ENCODE peak calls at places on chromosomes 5 and 9, in six cellular contexts. One of them, this sample, is unnamed.

GRCh38 chr9:84671651-84672467 is 2.3 kb downstream of the NTRK2 start:
- DNase-seq in naive thymus-derived CD4-positive, alpha-beta T cell: no peak
- DNase-seq in vagina: no peak
- DNase-seq in adrenal gland: no peak
- DNase-seq in HepG2: no peak
- DNase-seq in body of pancreas: no peak
- DNase-seq in this sample: no peak

GRCh38 chr5:16561660-16562059 is 55.1 kb downstream of the RETREG1 start:
- DNase-seq in naive thymus-derived CD4-positive, alpha-beta T cell: no peak
- DNase-seq in adrenal gland: no peak
- DNase-seq in body of pancreas: no peak
- DNase-seq in vagina: no peak
- DNase-seq in HepG2: no peak
- DNase-seq in this sample: no peak

GRCh38 chr5:163396941-163397340 is 40.5 kb upstream of the CCNG1 start:
- DNase-seq in body of pancreas: no peak
- DNase-seq in naive thymus-derived CD4-positive, alpha-beta T cell: no peak
- DNase-seq in vagina: no peak
- DNase-seq in HepG2: no peak
- DNase-seq in adrenal gland: no peak
- DNase-seq in this sample: no peak

GRCh38 chr5:18281947-18282557 is 647.8 kb downstream of the TAF11L14 start:
- DNase-seq in body of pancreas: no peak
- DNase-seq in vagina: no peak
- DNase-seq in HepG2: peak; percentile 17
- DNase-seq in adrenal gland: no peak
- DNase-seq in naive thymus-derived CD4-positive, alpha-beta T cell: no peak
- DNase-seq in this sample: no peak

GRCh38 chr9:121781143-121781542 is 129.7 kb downstream of the DAB2IP start:
- DNase-seq in vagina: no peak
- DNase-seq in body of pancreas: no peak
- DNase-seq in adrenal gland: peak; percentile 43
- DNase-seq in naive thymus-derived CD4-positive, alpha-beta T cell: no peak
- DNase-seq in HepG2: no peak
- DNase-seq in this sample: no peak

GRCh38 chr9:127910613-127911205 is 6.1 kb downstream of the ST6GALNAC4 start:
- DNase-seq in body of pancreas: peak; percentile 11
- DNase-seq in adrenal gland: no peak
- DNase-seq in HepG2: no peak
- DNase-seq in vagina: no peak
- DNase-seq in naive thymus-derived CD4-positive, alpha-beta T cell: peak; percentile 3
- DNase-seq in this sample: no peak

GRCh38 chr5:14265574-14265973 is 122.4 kb downstream of the TRIO start:
- DNase-seq in body of pancreas: no peak
- DNase-seq in adrenal gland: no peak
- DNase-seq in vagina: no peak
- DNase-seq in naive thymus-derived CD4-positive, alpha-beta T cell: no peak
- DNase-seq in HepG2: peak; percentile 53
- DNase-seq in this sample: no peak

GRCh38 chr5:140398379-140398811 is 3.2 kb upstream of the ANKHD1 start:
- DNase-seq in HepG2: peak; percentile 20
- DNase-seq in adrenal gland: no peak
- DNase-seq in naive thymus-derived CD4-positive, alpha-beta T cell: no peak
- DNase-seq in body of pancreas: no peak
- DNase-seq in vagina: no peak
- DNase-seq in this sample: peak; percentile 85

GRCh38 chr9:129749575-129749974 is 3.3 kb downstream of the PTGES start:
- DNase-seq in naive thymus-derived CD4-positive, alpha-beta T cell: no peak
- DNase-seq in adrenal gland: no peak
- DNase-seq in HepG2: no peak
- DNase-seq in vagina: no peak
- DNase-seq in body of pancreas: no peak
- DNase-seq in this sample: no peak

GRCh38 chr5:158435161-158435616 is 576.2 kb upstream of the CLINT1 start:
- DNase-seq in naive thymus-derived CD4-positive, alpha-beta T cell: peak; percentile 19
- DNase-seq in body of pancreas: no peak
- DNase-seq in adrenal gland: no peak
- DNase-seq in vagina: no peak
- DNase-seq in HepG2: no peak
- DNase-seq in this sample: no peak

GRCh38 chr5:78295035-78295961 is 800 bp upstream of the AP3B1 start:
- DNase-seq in naive thymus-derived CD4-positive, alpha-beta T cell: peak; percentile 58
- DNase-seq in HepG2: peak; percentile 39
- DNase-seq in body of pancreas: peak; percentile 61
- DNase-seq in adrenal gland: peak; percentile 61
- DNase-seq in vagina: no peak
- DNase-seq in this sample: no peak

GRCh38 chr5:43396762-43397304 is 15.4 kb downstream of the CCL28 start:
- DNase-seq in naive thymus-derived CD4-positive, alpha-beta T cell: peak; percentile 62
- DNase-seq in body of pancreas: peak; percentile 57
- DNase-seq in vagina: no peak
- DNase-seq in HepG2: no peak
- DNase-seq in adrenal gland: peak; percentile 53
- DNase-seq in this sample: no peak

GRCh38 chr9:118595719-118596305 is 773.4 kb downstream of the BRINP1 start:
- DNase-seq in vagina: no peak
- DNase-seq in naive thymus-derived CD4-positive, alpha-beta T cell: no peak
- DNase-seq in body of pancreas: peak; percentile 15
- DNase-seq in adrenal gland: peak; percentile 71
- DNase-seq in HepG2: no peak
- DNase-seq in this sample: peak; percentile 20

GRCh38 chr5:137743031-137743640 is 7.2 kb upstream of the KLHL3 start:
- DNase-seq in adrenal gland: peak; percentile 75
- DNase-seq in naive thymus-derived CD4-positive, alpha-beta T cell: peak; percentile 60
- DNase-seq in body of pancreas: peak; percentile 71
- DNase-seq in vagina: no peak
- DNase-seq in HepG2: peak; percentile 77
- DNase-seq in this sample: peak; percentile 71

GRCh38 chr5:111367081-111367480 is 142.9 kb downstream of the CAMK4 start:
- DNase-seq in adrenal gland: no peak
- DNase-seq in body of pancreas: no peak
- DNase-seq in naive thymus-derived CD4-positive, alpha-beta T cell: no peak
- DNase-seq in vagina: no peak
- DNase-seq in HepG2: no peak
- DNase-seq in this sample: no peak

GRCh38 chr9:33143241-33143642 is 23.9 kb downstream of the B4GALT1 start:
- DNase-seq in HepG2: peak; percentile 50
- DNase-seq in adrenal gland: peak; percentile 57
- DNase-seq in body of pancreas: no peak
- DNase-seq in naive thymus-derived CD4-positive, alpha-beta T cell: no peak
- DNase-seq in vagina: no peak
- DNase-seq in this sample: no peak

GRCh38 chr5:54673523-54674225 is 156.1 kb downstream of the SNX18 start:
- DNase-seq in vagina: peak; percentile 82
- DNase-seq in adrenal gland: peak; percentile 86
- DNase-seq in naive thymus-derived CD4-positive, alpha-beta T cell: no peak
- DNase-seq in HepG2: no peak
- DNase-seq in body of pancreas: no peak
- DNase-seq in this sample: no peak

GRCh38 chr9:135588886-135589595 is 27.5 kb downstream of the PAEP start:
- DNase-seq in adrenal gland: peak; percentile 42
- DNase-seq in body of pancreas: no peak
- DNase-seq in naive thymus-derived CD4-positive, alpha-beta T cell: no peak
- DNase-seq in vagina: peak; percentile 75
- DNase-seq in HepG2: no peak
- DNase-seq in this sample: no peak

GRCh38 chr5:92922231-92922967 is 658.6 kb downstream of the NR2F1-AS1 start:
- DNase-seq in HepG2: peak; percentile 24
- DNase-seq in adrenal gland: no peak
- DNase-seq in body of pancreas: no peak
- DNase-seq in vagina: no peak
- DNase-seq in naive thymus-derived CD4-positive, alpha-beta T cell: no peak
- DNase-seq in this sample: no peak

GRCh38 chr5:73189816-73190451 is 16.9 kb downstream of the TMEM174 start:
- DNase-seq in naive thymus-derived CD4-positive, alpha-beta T cell: no peak
- DNase-seq in body of pancreas: no peak
- DNase-seq in adrenal gland: no peak
- DNase-seq in vagina: peak; percentile 47
- DNase-seq in HepG2: no peak
- DNase-seq in this sample: no peak

GRCh38 chr5:59115345-59115744 is 532.5 kb downstream of the RAB3C start:
- DNase-seq in vagina: no peak
- DNase-seq in HepG2: no peak
- DNase-seq in adrenal gland: no peak
- DNase-seq in naive thymus-derived CD4-positive, alpha-beta T cell: no peak
- DNase-seq in body of pancreas: no peak
- DNase-seq in this sample: no peak

GRCh38 chr5:62376064-62376463 is 27.6 kb downstream of the DIMT1 start:
- DNase-seq in vagina: no peak
- DNase-seq in adrenal gland: no peak
- DNase-seq in HepG2: no peak
- DNase-seq in body of pancreas: no peak
- DNase-seq in naive thymus-derived CD4-positive, alpha-beta T cell: no peak
- DNase-seq in this sample: no peak

GRCh38 chr5:8500426-8500825 is 631.5 kb downstream of the MTRR start:
- DNase-seq in body of pancreas: no peak
- DNase-seq in naive thymus-derived CD4-positive, alpha-beta T cell: no peak
- DNase-seq in adrenal gland: no peak
- DNase-seq in vagina: no peak
- DNase-seq in HepG2: no peak
- DNase-seq in this sample: no peak

GRCh38 chr9:98215821-98216220 is 23.4 kb upstream of the CORO2A start:
- DNase-seq in adrenal gland: peak; percentile 83
- DNase-seq in body of pancreas: no peak
- DNase-seq in naive thymus-derived CD4-positive, alpha-beta T cell: no peak
- DNase-seq in vagina: no peak
- DNase-seq in HepG2: no peak
- DNase-seq in this sample: peak; percentile 30

GRCh38 chr5:169873642-169874041 is 106.7 kb downstream of the INSYN2B start:
- DNase-seq in vagina: no peak
- DNase-seq in body of pancreas: no peak
- DNase-seq in HepG2: no peak
- DNase-seq in adrenal gland: peak; percentile 71
- DNase-seq in naive thymus-derived CD4-positive, alpha-beta T cell: no peak
- DNase-seq in this sample: no peak

GRCh38 chr9:77933019-77933418 is 98.6 kb downstream of the GNAQ start:
- DNase-seq in body of pancreas: no peak
- DNase-seq in naive thymus-derived CD4-positive, alpha-beta T cell: no peak
- DNase-seq in vagina: no peak
- DNase-seq in HepG2: no peak
- DNase-seq in adrenal gland: peak; percentile 69
- DNase-seq in this sample: no peak

GRCh38 chr9:93064392-93065124 is 6.1 kb downstream of the SUSD3 start:
- DNase-seq in naive thymus-derived CD4-positive, alpha-beta T cell: peak; percentile 89
- DNase-seq in vagina: no peak
- DNase-seq in HepG2: no peak
- DNase-seq in body of pancreas: no peak
- DNase-seq in adrenal gland: peak; percentile 61
- DNase-seq in this sample: no peak

DNA sequence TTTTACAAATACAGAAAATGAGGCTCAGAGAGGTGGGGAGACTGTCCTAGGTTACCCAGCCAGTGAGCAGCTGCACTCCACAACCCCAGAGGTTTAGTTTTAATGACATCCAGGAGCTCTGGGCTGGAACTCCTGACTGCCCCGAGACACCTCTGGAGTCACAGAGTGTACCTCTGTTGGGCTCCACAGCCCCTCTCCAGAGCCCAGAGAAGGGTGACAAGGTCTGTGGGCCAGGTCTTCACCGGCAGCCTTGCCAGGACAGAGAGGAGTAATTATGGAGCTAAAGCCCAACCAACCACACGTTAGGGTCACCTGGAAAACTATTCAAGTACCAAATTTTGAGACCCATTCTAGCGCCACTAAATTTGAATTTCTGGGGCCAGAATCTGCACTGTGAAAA is 11.1 kb downstream of the CDX1 start:
- DNase-seq in naive thymus-derived CD4-positive, alpha-beta T cell: no peak
- DNase-seq in adrenal gland: no peak
- DNase-seq in body of pancreas: no peak
- DNase-seq in vagina: no peak
- DNase-seq in HepG2: no peak
- DNase-seq in this sample: no peak
- H3K4me1 ChIP-seq in naive thymus-derived CD4-positive, alpha-beta T cell: no peaks in the 10 kb centered on the region
- H3K4me1 ChIP-seq in adrenal gland: peaks cover 7% of the 10 kb centered on the region
- H3K4me1 ChIP-seq in body of pancreas: no peaks in the 10 kb centered on the region
- H3K4me1 ChIP-seq in vagina: peaks cover 56% of the 10 kb centered on the region
- H3K4me1 ChIP-seq in HepG2: peaks cover 14% of the 10 kb centered on the region
- H3K4me1 ChIP-seq in this sample: no peaks in the 10 kb centered on the region

DNA sequence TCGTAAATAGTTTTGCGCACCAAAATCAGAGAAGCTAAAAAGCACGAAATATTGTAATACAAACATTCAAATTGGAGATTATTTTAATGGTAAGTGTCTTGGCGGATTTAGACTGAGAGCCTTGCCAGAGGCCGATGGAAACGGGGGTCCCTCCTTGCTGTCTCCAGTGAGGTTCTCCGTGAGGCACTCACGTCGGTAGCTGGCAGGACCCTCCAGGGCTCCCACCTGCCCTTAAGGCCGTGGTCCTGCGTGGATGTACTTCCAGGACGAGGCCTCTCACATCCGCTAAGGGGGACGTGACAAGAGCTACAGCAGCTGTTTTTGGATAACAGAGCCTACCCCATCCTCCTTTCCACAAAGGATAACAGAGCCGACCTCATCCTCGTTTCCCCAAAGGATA is 7.9 kb downstream of the NKD2 start:
- DNase-seq in naive thymus-derived CD4-positive, alpha-beta T cell: no peak
- DNase-seq in HepG2: no peak
- DNase-seq in body of pancreas: no peak
- DNase-seq in adrenal gland: no peak
- DNase-seq in vagina: no peak
- DNase-seq in this sample: no peak
- H3K27me3 ChIP-seq in naive thymus-derived CD4-positive, alpha-beta T cell: no peaks in the 10 kb centered on the region
- H3K27me3 ChIP-seq in HepG2: peaks cover 4% of the 10 kb centered on the region
- H3K27me3 ChIP-seq in body of pancreas: no peaks in the 10 kb centered on the region
- H3K27me3 ChIP-seq in adrenal gland: no peaks in the 10 kb centered on the region
- H3K27me3 ChIP-seq in vagina: no peaks in the 10 kb centered on the region
- H3K27me3 ChIP-seq in this sample: no peaks in the 10 kb centered on the region

GRCh38 chr9:27566118-27566517 is 7.2 kb downstream of the C9orf72 start:
- DNase-seq in body of pancreas: no peak
- DNase-seq in HepG2: peak; percentile 81
- DNase-seq in adrenal gland: no peak
- DNase-seq in naive thymus-derived CD4-positive, alpha-beta T cell: no peak
- DNase-seq in vagina: no peak
- DNase-seq in this sample: no peak
- H3K4me1 ChIP-seq in body of pancreas: peaks cover 8% of the 10 kb centered on the region
- H3K4me1 ChIP-seq in HepG2: peaks cover 51% of the 10 kb centered on the region
- H3K4me1 ChIP-seq in adrenal gland: peaks cover 3% of the 10 kb centered on the region
- H3K4me1 ChIP-seq in naive thymus-derived CD4-positive, alpha-beta T cell: no peaks in the 10 kb centered on the region
- H3K4me1 ChIP-seq in vagina: no peaks in the 10 kb centered on the region
- H3K4me1 ChIP-seq in this sample: peaks cover 8% of the 10 kb centered on the region

GRCh38 chr9:126615251-126615790 is 1.6 kb downstream of the LMX1B start:
- DNase-seq in HepG2: peak; percentile 21
- DNase-seq in adrenal gland: no peak
- DNase-seq in naive thymus-derived CD4-positive, alpha-beta T cell: no peak
- DNase-seq in vagina: no peak
- DNase-seq in body of pancreas: peak; percentile 47
- DNase-seq in this sample: peak; percentile 58

GRCh38 chr9:126612813-126613641 is 701 bp upstream of the LMX1B start:
- DNase-seq in naive thymus-derived CD4-positive, alpha-beta T cell: no peak
- DNase-seq in body of pancreas: no peak
- DNase-seq in HepG2: no peak
- DNase-seq in vagina: no peak
- DNase-seq in adrenal gland: no peak
- DNase-seq in this sample: no peak

GRCh38 chr9:126614455-126615248 is 924 bp downstream of the LMX1B start:
- DNase-seq in vagina: no peak
- DNase-seq in body of pancreas: no peak
- DNase-seq in naive thymus-derived CD4-positive, alpha-beta T cell: no peak
- DNase-seq in adrenal gland: no peak
- DNase-seq in HepG2: no peak
- DNase-seq in this sample: no peak

GRCh38 chr9:126613656-126614055 is at the start of gene LMX1B:
- DNase-seq in HepG2: no peak
- DNase-seq in vagina: no peak
- DNase-seq in naive thymus-derived CD4-positive, alpha-beta T cell: no peak
- DNase-seq in body of pancreas: peak; percentile 51
- DNase-seq in adrenal gland: no peak
- DNase-seq in this sample: peak; percentile 70

GRCh38 chr9:126614088-126614454 is 343 bp downstream of the LMX1B start:
- DNase-seq in HepG2: no peak
- DNase-seq in naive thymus-derived CD4-positive, alpha-beta T cell: no peak
- DNase-seq in vagina: no peak
- DNase-seq in adrenal gland: no peak
- DNase-seq in body of pancreas: no peak
- DNase-seq in this sample: peak; percentile 62
- H3K27me3 ChIP-seq in HepG2: peaks cover 91% of the 10 kb centered on the region
- H3K27me3 ChIP-seq in naive thymus-derived CD4-positive, alpha-beta T cell: peaks cover 18% of the 10 kb centered on the region
- H3K27me3 ChIP-seq in vagina: peaks cover 27% of the 10 kb centered on the region
- H3K27me3 ChIP-seq in adrenal gland: peaks cover 82% of the 10 kb centered on the region
- H3K27me3 ChIP-seq in body of pancreas: peaks cover 31% of the 10 kb centered on the region
- H3K27me3 ChIP-seq in this sample: no peaks in the 10 kb centered on the region